ENCODE peak calls at places on chromosomes 1 and 21, in six cellular contexts. J, M, K, I, F and D are unnamed samples.

GRCh38 chr1:9767964-9768668 is 55.6 kb downstream of the CLSTN1 start:
- DNase-seq in K (no peak), I (no peak), M (no peak), J (no peak), F (no peak), D (no peak)

GRCh38 chr1:109299087-109299983 is 7.5 kb downstream of the MYBPHL start:
- DNase-seq in F (no peak), M (peak), I (peak), J (peak), K (no peak), D (peak)

GRCh38 chr1:77220687-77221463 is 1.6 kb upstream of the PIGK start:
- DNase-seq in I (no peak), J (no peak), F (no peak), M (peak), K (no peak), D (peak)

GRCh38 chr21:17570773-17571172 is 41.9 kb downstream of the BTG3 start:
- DNase-seq in K (no peak), F (no peak), M (no peak), J (no peak), I (no peak), D (no peak)

GRCh38 chr1:34924759-34925555 is 4.5 kb downstream of the DLGAP3 start:
- DNase-seq in K (peak), I (peak), M (peak), F (peak), J (peak), D (peak)

GRCh38 chr1:42998381-42998780 is 39.7 kb upstream of the SLC2A1 start:
- DNase-seq in K (no peak), J (no peak), I (no peak), M (peak), F (no peak), D (no peak)

GRCh38 chr1:93775224-93775623 is 93.6 kb upstream of the BCAR3 start:
- DNase-seq in K (peak), J (no peak), I (peak), M (no peak), F (no peak), D (peak)

GRCh38 chr1:31811605-31812004 is 4.2 kb downstream of the SPOCD1 start:
- DNase-seq in J (no peak), K (no peak), M (peak), F (no peak), I (no peak), D (no peak)

GRCh38 chr1:88311907-88312306 is 372.2 kb upstream of the PKN2 start:
- DNase-seq in K (no peak), I (no peak), F (no peak), M (no peak), J (no peak), D (peak)

GRCh38 chr1:23585321-23586022 is 26.2 kb upstream of the ID3 start:
- DNase-seq in J (no peak), M (peak), I (no peak), K (no peak), F (peak), D (peak)

GRCh38 chr1:147570907-147571306 is 29.6 kb downstream of the BCL9 start:
- DNase-seq in I (no peak), K (no peak), F (no peak), J (no peak), M (no peak), D (no peak)

GRCh38 chr1:220347654-220348175 is 75.5 kb upstream of the RAB3GAP2 start:
- DNase-seq in J (no peak), K (no peak), F (no peak), M (no peak), I (no peak), D (no peak)

GRCh38 chr1:212719633-212720032 is 20.0 kb upstream of the BATF3 start:
- DNase-seq in F (no peak), K (no peak), J (no peak), M (no peak), I (no peak), D (no peak)

GRCh38 chr1:212713465-212714136 is 14.0 kb upstream of the BATF3 start:
- DNase-seq in F (no peak), M (no peak), J (no peak), I (no peak), K (no peak), D (no peak)

GRCh38 chr1:212722270-212722945 is 22.8 kb upstream of the BATF3 start:
- DNase-seq in J (no peak), M (no peak), K (no peak), I (no peak), F (no peak), D (no peak)

GRCh38 chr1:212721388-212722247 is 22.0 kb upstream of the BATF3 start:
- DNase-seq in F (no peak), J (no peak), I (no peak), K (no peak), M (peak), D (peak)

DNA sequence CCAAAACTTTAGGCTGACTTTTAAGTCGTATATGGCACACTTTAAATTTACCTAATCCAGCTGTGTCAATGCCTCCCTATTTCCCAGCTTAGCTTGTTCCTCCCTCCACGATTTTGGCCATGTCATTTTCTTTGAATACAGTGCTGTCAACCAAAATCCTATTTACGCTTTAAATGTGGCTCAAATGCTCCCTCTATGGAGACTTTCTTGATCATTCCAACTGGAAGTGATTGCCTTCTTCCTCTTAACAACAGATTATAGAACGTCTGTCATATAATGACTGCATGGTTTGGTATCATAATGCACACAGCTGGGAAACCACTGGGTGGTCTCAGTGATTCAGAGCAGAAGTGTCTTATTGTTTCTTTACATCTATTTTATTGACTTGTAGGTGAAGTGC is 18.9 kb upstream of the BATF3 start:
- DNase-seq in I (no peak), F (no peak), M (peak), K (no peak), J (no peak), D (peak)
- TF ChIP-seq CTCF in I (no peak), F (no peak), M (peak), K (no peak), J (peak), D (peak)

GRCh38 chr1:221762121-221762520 is 20.2 kb upstream of the DUSP10 start:
- DNase-seq in M (no peak), I (no peak), K (no peak), F (no peak), J (no peak), D (no peak)
- H3K4me3 ChIP-seq in M (no peak), I (no peak), K (no peak), F (no peak), J (no peak), D (no peak)

GRCh38 chr1:154014154-154014910 is 23.8 kb downstream of the RPS27 start:
- DNase-seq in J (no peak), M (peak), K (no peak), F (no peak), I (no peak), D (peak)

GRCh38 chr1:154019280-154019679 is 28.7 kb downstream of the RPS27 start:
- DNase-seq in F (no peak), J (no peak), M (no peak), I (no peak), K (no peak), D (no peak)

DNA sequence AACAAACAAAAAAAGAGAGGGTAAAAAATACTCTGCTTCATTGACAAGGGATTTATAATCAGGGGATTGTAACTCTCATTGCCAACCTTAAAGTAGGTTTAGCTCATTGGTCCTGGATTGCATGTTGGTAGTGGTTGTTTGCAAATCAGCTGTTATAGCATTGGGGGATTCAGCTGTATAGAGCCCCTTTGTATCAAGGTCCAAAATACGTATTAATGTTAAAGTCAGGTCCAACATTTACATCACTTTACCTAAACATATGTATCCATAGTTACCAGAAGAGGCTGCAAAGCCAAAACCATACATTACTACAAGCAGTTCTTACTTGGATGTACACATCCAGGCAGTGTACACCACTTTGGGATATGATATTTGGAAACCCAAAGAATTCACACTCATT is 29.4 kb downstream of the RPS27 start:
- DNase-seq in K (no peak), F (no peak), J (no peak), M (no peak), I (no peak), D (no peak)
- TF ChIP-seq CTCF in K (no peak), F (no peak), J (no peak), M (no peak), I (no peak), D (no peak)

GRCh38 chr1:168567568-168567967 is 8.8 kb upstream of the XCL1 start:
- DNase-seq in F (no peak), K (no peak), J (no peak), M (no peak), I (no peak), D (no peak)
- H3K4me3 ChIP-seq in F (no peak), K (no peak), J (no peak), M (no peak), I (no peak), D (no peak)

GRCh38 chr1:155941845-155942507 is 538 bp downstream of the RXFP4 start:
- DNase-seq in K (peak), J (no peak), M (no peak), F (no peak), I (no peak), D (no peak)

GRCh38 chr1:155940531-155940992 is 876 bp upstream of the RXFP4 start:
- DNase-seq in K (no peak), I (no peak), M (peak), F (peak), J (no peak), D (peak)

GRCh38 chr1:155940993-155941844 is at the start of gene RXFP4:
- DNase-seq in F (no peak), K (peak), J (no peak), I (no peak), M (no peak), D (peak)

GRCh38 chr1:155934933-155935590 is 849 bp upstream of the KHDC4 start:
- DNase-seq in M (no peak), I (no peak), F (no peak), J (no peak), K (no peak), D (no peak)

GRCh38 chr1:155938220-155938627 is 3.2 kb upstream of the RXFP4 start:
- DNase-seq in I (no peak), F (no peak), K (no peak), M (peak), J (no peak), D (peak)
- TF ChIP-seq CTCF in I (peak), F (peak), K (peak), M (peak), J (peak), D (peak)

DNA sequence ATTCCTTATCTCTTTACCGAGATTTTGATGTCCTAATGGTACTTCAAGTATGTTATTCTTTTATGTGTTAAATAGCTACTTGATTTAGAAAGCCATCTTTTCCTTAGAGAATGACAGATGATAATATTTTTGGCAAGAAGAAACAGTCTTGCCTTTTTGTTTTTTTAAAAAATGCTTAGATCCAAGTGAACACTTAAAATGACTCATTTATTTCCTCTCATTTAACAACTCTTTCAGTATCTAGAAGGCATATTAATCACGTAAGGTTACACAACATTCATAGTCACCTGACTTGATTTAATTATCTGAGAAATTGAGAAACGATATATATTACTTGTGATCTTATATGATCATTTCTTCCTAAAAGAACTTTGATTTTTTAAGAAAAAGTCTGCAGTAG is 52.4 kb downstream of the SUCO start:
- DNase-seq in J (no peak), I (no peak), M (peak), F (no peak), K (no peak), D (peak)
- H3K4me3 ChIP-seq in J (no peak), I (no peak), M (no peak), F (no peak), K (no peak), D (no peak)

DNA sequence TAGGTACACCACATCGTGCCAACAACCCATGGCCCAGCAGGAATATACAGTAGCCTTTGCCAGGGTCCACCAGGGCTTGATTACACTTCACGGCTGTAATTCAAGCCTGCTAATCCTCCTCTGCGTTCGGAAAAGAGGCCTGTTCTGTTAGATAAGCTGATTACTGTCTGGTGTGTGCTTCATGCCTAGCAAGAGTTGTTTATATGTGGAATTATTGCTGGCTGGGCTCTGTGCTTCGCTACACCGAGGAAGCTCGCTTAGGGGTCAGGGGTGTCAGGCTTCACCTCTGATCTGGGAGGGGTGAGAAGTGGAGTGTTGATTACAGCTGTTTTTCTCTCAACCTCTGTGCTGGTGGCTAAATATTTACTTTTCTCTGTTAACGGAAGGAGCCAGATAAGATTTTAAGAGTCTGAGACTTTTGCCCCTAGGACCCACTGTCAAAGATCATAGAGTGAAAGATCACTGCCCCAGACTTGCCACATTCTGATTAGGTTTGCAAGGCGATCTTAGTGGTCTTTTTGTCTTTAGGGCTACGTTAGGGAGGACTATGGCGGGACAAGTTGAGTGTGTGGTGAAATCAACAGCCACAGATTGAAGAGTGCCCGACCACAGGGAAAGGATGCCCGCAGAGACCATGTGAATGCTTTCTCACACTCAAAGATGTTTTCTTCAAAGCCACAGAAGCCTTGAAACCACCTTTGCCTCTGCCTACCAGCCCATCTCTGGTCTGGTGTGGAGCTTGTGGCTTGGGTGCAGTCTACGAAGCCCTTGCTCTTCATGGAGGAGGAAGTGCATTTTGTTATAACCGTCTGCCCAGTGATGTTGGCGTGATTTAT is 216.1 kb downstream of the PBX1 start:
- DNase-seq in J (no peak), F (peak), K (no peak), I (no peak), M (no peak), D (no peak)
- TF ChIP-seq CTCF in J (no peak), F (no peak), K (no peak), I (no peak), M (no peak), D (no peak)

GRCh38 chr21:43894206-43894577 is 29.2 kb downstream of the AGPAT3 start:
- DNase-seq in M (no peak), K (no peak), J (no peak), I (no peak), F (no peak), D (no peak)
- H3K4me3 ChIP-seq in M (no peak), K (peak), J (peak), I (no peak), F (no peak), D (no peak)

DNA sequence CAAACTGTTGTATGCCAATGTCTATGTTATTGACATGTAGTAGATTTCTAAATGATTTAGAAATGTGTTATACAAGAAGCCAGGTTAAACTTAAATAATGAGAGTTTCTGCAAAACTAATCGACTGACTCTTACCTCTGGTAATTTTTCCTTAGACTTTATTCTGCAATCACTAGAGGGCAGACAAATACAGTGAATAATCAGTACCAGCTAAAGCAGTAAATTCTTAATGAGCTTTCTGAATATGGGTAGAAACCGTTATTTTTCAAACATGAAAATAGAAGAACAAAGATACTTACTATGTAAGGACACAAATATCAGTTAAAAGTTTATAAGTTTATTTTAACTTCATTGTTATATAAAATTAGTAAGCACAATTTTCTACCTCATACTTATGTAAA is 97.9 kb upstream of the RGS1 start:
- DNase-seq in F (no peak), I (no peak), M (peak), J (no peak), K (no peak), D (peak)
- TF ChIP-seq CTCF in F (peak), I (peak), M (peak), J (peak), K (peak), D (peak)

GRCh38 chr1:185695299-185695698 is 38.9 kb upstream of the HMCN1 start:
- DNase-seq in F (no peak), M (no peak), I (no peak), K (no peak), J (no peak), D (no peak)
- H3K4me3 ChIP-seq in F (no peak), M (no peak), I (no peak), K (no peak), J (no peak), D (no peak)